ENCODE peak calls at places on chromosome 10, in eight cellular contexts. K is neural progenitor cell, T is GM06990, M is NCI-H446, S is A549, C is tibial artery, Z is caudate nucleus, W is HS-27A. G is an unnamed sample.

GRCh38 chr10:113329121-113329596 is 223.7 kb upstream of the HABP2 start:
- DNase-seq in M (no peak), K (no peak), C (no peak), T (no peak), Z (no peak), S (no peak), W (no peak), G (no peak)

GRCh38 chr10:133097961-133098360 is 10.2 kb downstream of the ADGRA1 start:
- DNase-seq in T (no peak), C (no peak), S (no peak), Z (no peak), M (no peak), W (no peak), K (no peak), G (no peak)

GRCh38 chr10:43136995-43137700 is 1.1 kb upstream of the CSGALNACT2 start:
- DNase-seq in S (no peak), M (no peak), Z (no peak), T (no peak), K (no peak), C (no peak), W (no peak), G (no peak)

GRCh38 chr10:104483582-104483981 is 129.9 kb downstream of the CFAP58 start:
- DNase-seq in T (no peak), S (no peak), Z (no peak), W (no peak), C (no peak), K (no peak), M (no peak), G (no peak)

GRCh38 chr10:118781536-118781935 is 26.8 kb upstream of the CACUL1 start:
- DNase-seq in W (no peak), K (no peak), M (no peak), C (no peak), T (no peak), Z (no peak), S (no peak), G (no peak)

GRCh38 chr10:70265032-70265689 is 18.6 kb downstream of the NPFFR1 start:
- DNase-seq in T (no peak), C (no peak), W (no peak), Z (no peak), K (peak), M (no peak), S (no peak), G (no peak)

GRCh38 chr10:132551093-132551807 is 13.7 kb downstream of the INPP5A start:
- DNase-seq in Z (no peak), C (no peak), M (no peak), T (peak), K (no peak), S (no peak), W (no peak), G (no peak)

GRCh38 chr10:114577133-114577532 is 80.9 kb downstream of the ABLIM1 start:
- DNase-seq in W (no peak), C (peak), Z (no peak), M (no peak), S (no peak), K (no peak), T (no peak), G (no peak)

GRCh38 chr10:124001391-124002260 is 91.8 kb downstream of the CHST15 start:
- DNase-seq in S (no peak), C (no peak), K (no peak), M (no peak), Z (no peak), T (no peak), W (no peak), G (no peak)

GRCh38 chr10:103663802-103664201 is 170.3 kb downstream of the NEURL1 start:
- DNase-seq in T (no peak), K (no peak), C (no peak), W (no peak), S (no peak), M (peak), Z (peak), G (no peak)

GRCh38 chr10:103816431-103816830 is 38.9 kb downstream of the SH3PXD2A start:
- DNase-seq in W (no peak), T (no peak), K (no peak), M (no peak), C (no peak), Z (no peak), S (no peak), G (no peak)

GRCh38 chr10:115696747-115697146 is 576.3 kb downstream of the GFRA1 start:
- DNase-seq in T (no peak), M (no peak), S (no peak), Z (no peak), C (no peak), W (no peak), K (no peak), G (no peak)

GRCh38 chr10:124313374-124313773 is 105.3 kb downstream of the OAT start:
- DNase-seq in M (no peak), S (no peak), C (no peak), W (no peak), K (no peak), Z (no peak), T (no peak), G (no peak)

GRCh38 chr10:107081644-107082043 is 82.9 kb downstream of the SORCS1 start:
- DNase-seq in M (no peak), W (no peak), C (no peak), S (no peak), T (no peak), K (no peak), Z (no peak), G (no peak)

GRCh38 chr10:25575343-25575742 is 358.7 kb upstream of the MYO3A start:
- DNase-seq in C (no peak), T (no peak), S (no peak), M (no peak), W (no peak), K (no peak), Z (no peak), G (no peak)

GRCh38 chr10:119620241-119620753 is 23.5 kb upstream of the TIAL1 start:
- DNase-seq in T (no peak), S (no peak), W (no peak), M (no peak), Z (no peak), C (no peak), K (no peak), G (no peak)

GRCh38 chr10:57867226-57867625 is 400.5 kb downstream of the IPMK start:
- DNase-seq in C (no peak), Z (no peak), K (no peak), T (no peak), S (no peak), M (no peak), W (no peak), G (no peak)

GRCh38 chr10:59325116-59325515 is 37.2 kb downstream of the FAM13C start:
- DNase-seq in T (no peak), Z (no peak), K (no peak), S (no peak), C (no peak), W (no peak), M (no peak), G (no peak)

GRCh38 chr10:113034008-113034407 is 84.0 kb downstream of the TCF7L2 start:
- DNase-seq in M (no peak), T (no peak), S (no peak), C (no peak), W (no peak), K (no peak), Z (no peak), G (no peak)

GRCh38 chr10:43074827-43075611 is 1.9 kb upstream of the RET start:
- DNase-seq in K (no peak), M (no peak), T (no peak), C (no peak), S (no peak), Z (no peak), W (no peak), G (no peak)

GRCh38 chr10:91541481-91541880 is 91.4 kb downstream of the PPP1R3C start:
- DNase-seq in K (no peak), M (no peak), Z (peak), C (no peak), T (no peak), S (no peak), W (no peak), G (no peak)

GRCh38 chr10:25162391-25162790 is 12.4 kb upstream of the GPR158 start:
- DNase-seq in T (no peak), K (no peak), Z (no peak), S (no peak), M (no peak), C (no peak), W (no peak), G (no peak)

GRCh38 chr10:63515002-63515763 is 6.0 kb upstream of the REEP3 start:
- DNase-seq in M (no peak), C (no peak), Z (no peak), T (no peak), S (no peak), W (no peak), K (peak), G (no peak)

GRCh38 chr10:101709359-101710063 is 14.5 kb upstream of the FBXW4 start:
- DNase-seq in T (no peak), Z (no peak), S (no peak), C (no peak), M (no peak), W (no peak), K (no peak), G (no peak)

GRCh38 chr10:71840177-71840711 is 10.8 kb downstream of the PSAP start:
- DNase-seq in Z (peak), K (peak), T (no peak), C (peak), M (peak), W (peak), S (peak), G (peak)

G was measured in uterus.